ENCODE peak calls at places on chromosomes 11 and 22, in eight cellular contexts. One of them, this sample, is unnamed.

GRCh38 chr11:62540804-62541671 is 5.6 kb downstream of the AHNAK start:
- DNase-seq in NCI-H1694: no peak
- DNase-seq in cardiac fibroblast: no peak
- DNase-seq in activated CD4-positive, alpha-beta T cell treated with anti-CD3 and anti-CD28 coated beads, Interleukin-2, amount 10 ng/mL, durations not matched to agents 7 days and 5 days: no peak
- DNase-seq in Kasumi-1: no peak
- DNase-seq in stimulated activated CD4-positive, alpha-beta T cell treated with anti-CD3 and anti-CD28 coated beads, Interleukin-1b, Interleukin-23, amount 100 ng/mL, for 1 hour: no peak
- DNase-seq in neural crest cell: no peak
- DNase-seq in T-cell: no peak
- DNase-seq in this sample: no peak

GRCh38 chr11:3345736-3346135 is 33.2 kb downstream of the ZNF195 start:
- DNase-seq in NCI-H1694: no peak
- DNase-seq in cardiac fibroblast: no peak
- DNase-seq in activated CD4-positive, alpha-beta T cell treated with anti-CD3 and anti-CD28 coated beads, Interleukin-2, amount 10 ng/mL, durations not matched to agents 7 days and 5 days: no peak
- DNase-seq in Kasumi-1: no peak
- DNase-seq in stimulated activated CD4-positive, alpha-beta T cell treated with anti-CD3 and anti-CD28 coated beads, Interleukin-1b, Interleukin-23, amount 100 ng/mL, for 1 hour: no peak
- DNase-seq in neural crest cell: no peak
- DNase-seq in T-cell: no peak
- DNase-seq in this sample: no peak

GRCh38 chr22:46661221-46661851 is 41.1 kb downstream of the GRAMD4 start:
- DNase-seq in NCI-H1694: peak
- DNase-seq in cardiac fibroblast: peak
- DNase-seq in activated CD4-positive, alpha-beta T cell treated with anti-CD3 and anti-CD28 coated beads, Interleukin-2, amount 10 ng/mL, durations not matched to agents 7 days and 5 days: no peak
- DNase-seq in Kasumi-1: no peak
- DNase-seq in stimulated activated CD4-positive, alpha-beta T cell treated with anti-CD3 and anti-CD28 coated beads, Interleukin-1b, Interleukin-23, amount 100 ng/mL, for 1 hour: peak
- DNase-seq in neural crest cell: no peak
- DNase-seq in T-cell: peak
- DNase-seq in this sample: no peak

GRCh38 chr22:32048069-32048468 is 5.0 kb downstream of the SLC5A1 start:
- DNase-seq in NCI-H1694: no peak
- DNase-seq in cardiac fibroblast: no peak
- DNase-seq in activated CD4-positive, alpha-beta T cell treated with anti-CD3 and anti-CD28 coated beads, Interleukin-2, amount 10 ng/mL, durations not matched to agents 7 days and 5 days: no peak
- DNase-seq in Kasumi-1: no peak
- DNase-seq in stimulated activated CD4-positive, alpha-beta T cell treated with anti-CD3 and anti-CD28 coated beads, Interleukin-1b, Interleukin-23, amount 100 ng/mL, for 1 hour: no peak
- DNase-seq in neural crest cell: no peak
- DNase-seq in T-cell: no peak
- DNase-seq in this sample: no peak

GRCh38 chr11:46308632-46309419 is 31.4 kb downstream of the CREB3L1 start:
- DNase-seq in NCI-H1694: peak
- DNase-seq in cardiac fibroblast: peak
- DNase-seq in activated CD4-positive, alpha-beta T cell treated with anti-CD3 and anti-CD28 coated beads, Interleukin-2, amount 10 ng/mL, durations not matched to agents 7 days and 5 days: peak
- DNase-seq in Kasumi-1: peak
- DNase-seq in stimulated activated CD4-positive, alpha-beta T cell treated with anti-CD3 and anti-CD28 coated beads, Interleukin-1b, Interleukin-23, amount 100 ng/mL, for 1 hour: no peak
- DNase-seq in neural crest cell: peak
- DNase-seq in T-cell: peak
- DNase-seq in this sample: peak

GRCh38 chr11:109795234-109795633 is 298.0 kb upstream of the ZC3H12C start:
- DNase-seq in NCI-H1694: no peak
- DNase-seq in cardiac fibroblast: peak
- DNase-seq in activated CD4-positive, alpha-beta T cell treated with anti-CD3 and anti-CD28 coated beads, Interleukin-2, amount 10 ng/mL, durations not matched to agents 7 days and 5 days: no peak
- DNase-seq in Kasumi-1: no peak
- DNase-seq in stimulated activated CD4-positive, alpha-beta T cell treated with anti-CD3 and anti-CD28 coated beads, Interleukin-1b, Interleukin-23, amount 100 ng/mL, for 1 hour: no peak
- DNase-seq in neural crest cell: no peak
- DNase-seq in T-cell: no peak
- DNase-seq in this sample: no peak

GRCh38 chr11:43010042-43010441 is 301.8 kb upstream of the API5 start:
- DNase-seq in NCI-H1694: no peak
- DNase-seq in cardiac fibroblast: no peak
- DNase-seq in activated CD4-positive, alpha-beta T cell treated with anti-CD3 and anti-CD28 coated beads, Interleukin-2, amount 10 ng/mL, durations not matched to agents 7 days and 5 days: no peak
- DNase-seq in Kasumi-1: peak
- DNase-seq in stimulated activated CD4-positive, alpha-beta T cell treated with anti-CD3 and anti-CD28 coated beads, Interleukin-1b, Interleukin-23, amount 100 ng/mL, for 1 hour: no peak
- DNase-seq in neural crest cell: no peak
- DNase-seq in T-cell: no peak
- DNase-seq in this sample: no peak

GRCh38 chr11:88208742-88209141 is 33.5 kb upstream of the RAB38 start:
- DNase-seq in NCI-H1694: no peak
- DNase-seq in cardiac fibroblast: peak
- DNase-seq in activated CD4-positive, alpha-beta T cell treated with anti-CD3 and anti-CD28 coated beads, Interleukin-2, amount 10 ng/mL, durations not matched to agents 7 days and 5 days: no peak
- DNase-seq in Kasumi-1: peak
- DNase-seq in stimulated activated CD4-positive, alpha-beta T cell treated with anti-CD3 and anti-CD28 coated beads, Interleukin-1b, Interleukin-23, amount 100 ng/mL, for 1 hour: no peak
- DNase-seq in neural crest cell: no peak
- DNase-seq in T-cell: no peak
- DNase-seq in this sample: no peak

GRCh38 chr22:17257091-17257490 is 37.9 kb upstream of the ADA2 start:
- DNase-seq in NCI-H1694: peak
- DNase-seq in cardiac fibroblast: no peak
- DNase-seq in activated CD4-positive, alpha-beta T cell treated with anti-CD3 and anti-CD28 coated beads, Interleukin-2, amount 10 ng/mL, durations not matched to agents 7 days and 5 days: no peak
- DNase-seq in Kasumi-1: no peak
- DNase-seq in stimulated activated CD4-positive, alpha-beta T cell treated with anti-CD3 and anti-CD28 coated beads, Interleukin-1b, Interleukin-23, amount 100 ng/mL, for 1 hour: no peak
- DNase-seq in neural crest cell: no peak
- DNase-seq in T-cell: no peak
- DNase-seq in this sample: no peak

GRCh38 chr11:80849253-80849652 is 1408.4 kb upstream of the TENM4 start:
- DNase-seq in NCI-H1694: no peak
- DNase-seq in cardiac fibroblast: no peak
- DNase-seq in activated CD4-positive, alpha-beta T cell treated with anti-CD3 and anti-CD28 coated beads, Interleukin-2, amount 10 ng/mL, durations not matched to agents 7 days and 5 days: no peak
- DNase-seq in Kasumi-1: no peak
- DNase-seq in stimulated activated CD4-positive, alpha-beta T cell treated with anti-CD3 and anti-CD28 coated beads, Interleukin-1b, Interleukin-23, amount 100 ng/mL, for 1 hour: no peak
- DNase-seq in neural crest cell: no peak
- DNase-seq in T-cell: no peak
- DNase-seq in this sample: no peak

This sample was measured in Right ventricle myocardium inferior.